ENCODE peak calls at places on chromosomes 6 and 20, in six cellular contexts. One of them, this sample, is unnamed. For H3K4me1, the result is how much of the 10 kb centered on the place peaks cover.

GRCh38 chr6:13398421-13398994 is 70.2 kb upstream of the TBC1D7 start:
- DNase-seq in mesendoderm: peak
- DNase-seq in trophoblast cell: no peak
- DNase-seq in H9: peak
- DNase-seq in neuronal stem cell: peak
- DNase-seq in H1: no peak
- DNase-seq in this sample: no peak

GRCh38 chr6:110703906-110704594 is 111.2 kb downstream of the CDK19 start:
- DNase-seq in mesendoderm: no peak
- DNase-seq in trophoblast cell: no peak
- DNase-seq in H9: no peak
- DNase-seq in neuronal stem cell: no peak
- DNase-seq in H1: no peak
- DNase-seq in this sample: no peak

GRCh38 chr20:53658973-53659372 is 65.3 kb upstream of the ZNF217 start:
- DNase-seq in mesendoderm: no peak
- DNase-seq in trophoblast cell: peak
- DNase-seq in H9: no peak
- DNase-seq in neuronal stem cell: no peak
- DNase-seq in H1: no peak
- DNase-seq in this sample: no peak

GRCh38 chr20:11894072-11894471 is 23.6 kb upstream of the BTBD3 start:
- DNase-seq in mesendoderm: no peak
- DNase-seq in trophoblast cell: no peak
- DNase-seq in H9: no peak
- DNase-seq in neuronal stem cell: no peak
- DNase-seq in H1: no peak
- DNase-seq in this sample: no peak

GRCh38 chr6:16419636-16420331 is 181.4 kb downstream of the GMPR start:
- DNase-seq in mesendoderm: no peak
- DNase-seq in trophoblast cell: no peak
- DNase-seq in H9: no peak
- DNase-seq in neuronal stem cell: no peak
- DNase-seq in H1: no peak
- DNase-seq in this sample: no peak

GRCh38 chr6:16595514-16595913 is 165.7 kb downstream of the ATXN1 start:
- DNase-seq in mesendoderm: no peak
- DNase-seq in trophoblast cell: no peak
- DNase-seq in H9: no peak
- DNase-seq in neuronal stem cell: no peak
- DNase-seq in H1: no peak
- DNase-seq in this sample: no peak

GRCh38 chr20:53559816-53560215 is 33.8 kb downstream of the ZNF217 start:
- DNase-seq in mesendoderm: no peak
- DNase-seq in trophoblast cell: no peak
- DNase-seq in H9: no peak
- DNase-seq in neuronal stem cell: no peak
- DNase-seq in H1: no peak
- DNase-seq in this sample: peak

GRCh38 chr6:138109042-138109997 is 2.1 kb upstream of the PERP start:
- DNase-seq in mesendoderm: peak
- DNase-seq in trophoblast cell: peak
- DNase-seq in H9: no peak
- DNase-seq in neuronal stem cell: peak
- DNase-seq in H1: peak
- DNase-seq in this sample: peak

GRCh38 chr6:99121748-99122147 is 174.0 kb upstream of the FBXL4 start:
- DNase-seq in mesendoderm: no peak
- DNase-seq in trophoblast cell: no peak
- DNase-seq in H9: no peak
- DNase-seq in neuronal stem cell: no peak
- DNase-seq in H1: no peak
- DNase-seq in this sample: no peak

GRCh38 chr6:124119591-124119990 is 315.9 kb downstream of the NKAIN2 start:
- DNase-seq in mesendoderm: no peak
- DNase-seq in trophoblast cell: no peak
- DNase-seq in H9: no peak
- DNase-seq in neuronal stem cell: no peak
- DNase-seq in H1: no peak
- DNase-seq in this sample: no peak

GRCh38 chr20:45911486-45912343 is at the start of gene PLTP:
- DNase-seq in mesendoderm: peak
- DNase-seq in trophoblast cell: no peak
- DNase-seq in H9: peak
- DNase-seq in neuronal stem cell: peak
- DNase-seq in H1: peak
- DNase-seq in this sample: peak

GRCh38 chr20:52896348-52896747 is 75.8 kb upstream of the TSHZ2 start:
- DNase-seq in mesendoderm: no peak
- DNase-seq in trophoblast cell: no peak
- DNase-seq in H9: no peak
- DNase-seq in neuronal stem cell: no peak
- DNase-seq in H1: no peak
- DNase-seq in this sample: no peak

GRCh38 chr6:5514353-5514752 is 253.0 kb downstream of the FARS2 start:
- DNase-seq in mesendoderm: no peak
- DNase-seq in trophoblast cell: no peak
- DNase-seq in H9: no peak
- DNase-seq in neuronal stem cell: no peak
- DNase-seq in H1: no peak
- DNase-seq in this sample: no peak

GRCh38 chr6:96299525-96299924 is 222.1 kb upstream of the UFL1 start:
- DNase-seq in mesendoderm: no peak
- DNase-seq in trophoblast cell: no peak
- DNase-seq in H9: no peak
- DNase-seq in neuronal stem cell: no peak
- DNase-seq in H1: no peak
- DNase-seq in this sample: no peak

GRCh38 chr6:64580346-64580745 is 944.7 kb downstream of the PHF3 start:
- DNase-seq in mesendoderm: no peak
- DNase-seq in trophoblast cell: peak
- DNase-seq in H9: no peak
- DNase-seq in neuronal stem cell: no peak
- DNase-seq in H1: no peak
- DNase-seq in this sample: peak

GRCh38 chr20:61852268-61853072 is 213.2 kb downstream of the TAF4 start:
- DNase-seq in mesendoderm: no peak
- DNase-seq in trophoblast cell: no peak
- DNase-seq in H9: no peak
- DNase-seq in neuronal stem cell: no peak
- DNase-seq in H1: no peak
- DNase-seq in this sample: no peak

GRCh38 chr6:14026831-14027539 is 90.6 kb upstream of the CD83 start:
- DNase-seq in mesendoderm: no peak
- DNase-seq in trophoblast cell: no peak
- DNase-seq in H9: no peak
- DNase-seq in neuronal stem cell: no peak
- DNase-seq in H1: no peak
- DNase-seq in this sample: peak

GRCh38 chr20:19727251-19727847 is 30.7 kb upstream of the RIN2 start:
- DNase-seq in mesendoderm: no peak
- DNase-seq in trophoblast cell: no peak
- DNase-seq in H9: no peak
- DNase-seq in neuronal stem cell: no peak
- DNase-seq in H1: no peak
- DNase-seq in this sample: no peak

GRCh38 chr6:110566346-110567125 is 90.1 kb upstream of the SLC22A16 start:
- DNase-seq in mesendoderm: no peak
- DNase-seq in trophoblast cell: peak
- DNase-seq in H9: no peak
- DNase-seq in neuronal stem cell: no peak
- DNase-seq in H1: no peak
- DNase-seq in this sample: peak

GRCh38 chr6:75147512-75147911 is 58.3 kb downstream of the COL12A1 start:
- DNase-seq in mesendoderm: no peak
- DNase-seq in trophoblast cell: no peak
- DNase-seq in H9: no peak
- DNase-seq in neuronal stem cell: no peak
- DNase-seq in H1: no peak
- DNase-seq in this sample: peak

GRCh38 chr20:37749620-37750403 is 56.0 kb downstream of the CTNNBL1 start:
- DNase-seq in mesendoderm: no peak
- DNase-seq in trophoblast cell: no peak
- DNase-seq in H9: no peak
- DNase-seq in neuronal stem cell: no peak
- DNase-seq in H1: no peak
- DNase-seq in this sample: peak

GRCh38 chr6:52514514-52514913 is 62.3 kb downstream of the TRAM2 start:
- DNase-seq in mesendoderm: peak
- DNase-seq in trophoblast cell: peak
- DNase-seq in H9: no peak
- DNase-seq in neuronal stem cell: no peak
- DNase-seq in H1: no peak
- DNase-seq in this sample: peak

GRCh38 chr6:15921243-15921642 is 207.6 kb upstream of the MYLIP start:
- DNase-seq in mesendoderm: no peak
- DNase-seq in trophoblast cell: no peak
- DNase-seq in H9: no peak
- DNase-seq in neuronal stem cell: no peak
- DNase-seq in H1: no peak
- DNase-seq in this sample: no peak

GRCh38 chr20:61680096-61680495 is 385.6 kb downstream of the TAF4 start:
- DNase-seq in mesendoderm: no peak
- DNase-seq in trophoblast cell: no peak
- DNase-seq in H9: no peak
- DNase-seq in neuronal stem cell: no peak
- DNase-seq in H1: no peak
- DNase-seq in this sample: no peak

DNA sequence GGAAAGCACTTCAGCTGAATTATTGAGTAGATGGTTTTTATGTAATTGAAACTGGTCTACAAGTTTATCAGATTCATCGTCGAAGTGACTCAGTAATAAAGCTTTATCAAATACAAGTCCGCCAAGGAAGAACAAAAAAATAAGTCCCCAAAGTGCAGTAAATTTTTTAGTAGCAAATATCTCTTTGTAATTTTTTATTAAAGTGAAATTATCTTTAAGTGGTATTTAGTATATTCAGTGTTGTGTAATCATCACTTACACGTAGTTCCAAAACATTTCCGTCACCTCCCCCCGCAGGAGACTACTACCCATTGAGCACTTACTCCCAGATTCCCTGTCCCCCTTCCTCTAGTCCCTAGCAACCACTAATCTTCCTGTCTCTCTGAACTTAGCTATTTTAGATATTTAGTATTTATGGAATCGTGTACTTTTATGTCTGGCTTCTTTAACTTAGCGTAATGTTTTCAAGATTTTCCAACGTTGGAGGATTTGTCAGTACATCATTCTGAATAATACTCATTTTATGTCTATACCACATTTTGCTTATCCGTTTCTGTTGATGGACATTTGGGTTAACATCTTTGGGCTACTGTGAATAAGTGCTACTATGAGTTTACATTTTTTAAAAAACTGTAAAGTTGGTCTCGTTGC is 1.1 kb downstream of the SRSF3 start:
- DNase-seq in mesendoderm: peak
- DNase-seq in trophoblast cell: no peak
- DNase-seq in H9: no peak
- DNase-seq in neuronal stem cell: no peak
- DNase-seq in H1: no peak
- DNase-seq in this sample: peak
- H2AK5ac ChIP-seq in mesendoderm: no peak
- H2AK5ac ChIP-seq in trophoblast cell: no peak
- H2AK5ac ChIP-seq in H9: no peak
- H2AK5ac ChIP-seq in neuronal stem cell: no peak
- H2AK5ac ChIP-seq in H1: no peak
- H2AK5ac ChIP-seq in this sample: no peak

GRCh38 chr6:35047265-35048011 is 93.7 kb downstream of the TCP11 start:
- DNase-seq in mesendoderm: no peak
- DNase-seq in trophoblast cell: no peak
- DNase-seq in H9: no peak
- DNase-seq in neuronal stem cell: no peak
- DNase-seq in H1: no peak
- DNase-seq in this sample: peak
- H3K4me1 ChIP-seq in mesendoderm: under half
- H3K4me1 ChIP-seq in trophoblast cell: under half
- H3K4me1 ChIP-seq in H9: under half
- H3K4me1 ChIP-seq in neuronal stem cell: half or more
- H3K4me1 ChIP-seq in H1: under half
- H3K4me1 ChIP-seq in this sample: under half

GRCh38 chr6:134730013-134730412 is 219.9 kb downstream of the ALDH8A1 start:
- DNase-seq in mesendoderm: peak
- DNase-seq in trophoblast cell: no peak
- DNase-seq in H9: peak
- DNase-seq in neuronal stem cell: no peak
- DNase-seq in H1: peak
- DNase-seq in this sample: no peak
- H2AK5ac ChIP-seq in mesendoderm: no peak
- H2AK5ac ChIP-seq in trophoblast cell: no peak
- H2AK5ac ChIP-seq in H9: no peak
- H2AK5ac ChIP-seq in neuronal stem cell: no peak
- H2AK5ac ChIP-seq in H1: no peak
- H2AK5ac ChIP-seq in this sample: peak

DNA sequence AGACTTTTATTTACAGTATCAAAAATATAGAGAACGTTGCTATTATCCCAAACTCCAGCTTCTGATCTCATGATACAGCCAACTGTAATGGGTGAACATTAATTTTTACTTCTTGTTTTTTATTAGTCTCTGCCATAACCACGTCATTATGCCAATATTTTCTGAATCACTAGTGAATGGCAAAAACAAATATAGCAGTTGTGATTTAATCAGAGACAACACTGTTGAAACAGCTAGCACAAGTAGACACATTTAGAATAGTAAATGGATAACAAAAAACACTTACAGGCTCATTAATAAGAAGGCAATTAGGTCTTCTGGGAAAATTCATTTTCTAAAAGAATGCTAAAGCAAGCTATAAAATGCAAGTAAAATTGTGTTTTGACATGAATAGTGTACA is 8.1 kb downstream of the PTPRK start:
- DNase-seq in mesendoderm: no peak
- DNase-seq in trophoblast cell: no peak
- DNase-seq in H9: no peak
- DNase-seq in neuronal stem cell: no peak
- DNase-seq in H1: no peak
- DNase-seq in this sample: no peak
- H3K4me1 ChIP-seq in mesendoderm: under half
- H3K4me1 ChIP-seq in trophoblast cell: under half
- H3K4me1 ChIP-seq in H9: under half
- H3K4me1 ChIP-seq in neuronal stem cell: under half
- H3K4me1 ChIP-seq in H1: under half
- H3K4me1 ChIP-seq in this sample: under half

This sample was measured in IMR-90.